ENCODE peak calls at places on chromosomes 11 and 22, in four cellular contexts. One of them, this sample, is unnamed.

GRCh38 chr11:16956538-16957153 is 57.6 kb downstream of the PLEKHA7 start:
- DNase-seq in stimulated activated CD8-positive, alpha-beta memory T cell treated with anti-CD3 and anti-CD28 coated beads, Interleukin-2, amount 100 ng/mL, for 1 hour: no peak
- DNase-seq in esophagus squamous epithelium: no peak
- DNase-seq in T-cell: no peak
- DNase-seq in this sample: no peak

GRCh38 chr11:35045219-35045819 is 93.7 kb upstream of the CD44 start:
- DNase-seq in stimulated activated CD8-positive, alpha-beta memory T cell treated with anti-CD3 and anti-CD28 coated beads, Interleukin-2, amount 100 ng/mL, for 1 hour: peak; percentile 55
- DNase-seq in esophagus squamous epithelium: no peak
- DNase-seq in T-cell: peak; percentile 78
- DNase-seq in this sample: no peak

GRCh38 chr11:87144266-87144665 is 106.5 kb downstream of the TMEM135 start:
- DNase-seq in stimulated activated CD8-positive, alpha-beta memory T cell treated with anti-CD3 and anti-CD28 coated beads, Interleukin-2, amount 100 ng/mL, for 1 hour: no peak
- DNase-seq in esophagus squamous epithelium: no peak
- DNase-seq in T-cell: no peak
- DNase-seq in this sample: no peak

GRCh38 chr22:35150163-35151107 is 84.5 kb downstream of the ISX start:
- DNase-seq in stimulated activated CD8-positive, alpha-beta memory T cell treated with anti-CD3 and anti-CD28 coated beads, Interleukin-2, amount 100 ng/mL, for 1 hour: peak; percentile 4
- DNase-seq in esophagus squamous epithelium: no peak
- DNase-seq in T-cell: peak; percentile 35
- DNase-seq in this sample: no peak

GRCh38 chr11:33021937-33022336 is 6.3 kb downstream of the DEPDC7 start:
- DNase-seq in stimulated activated CD8-positive, alpha-beta memory T cell treated with anti-CD3 and anti-CD28 coated beads, Interleukin-2, amount 100 ng/mL, for 1 hour: no peak
- DNase-seq in esophagus squamous epithelium: no peak
- DNase-seq in T-cell: no peak
- DNase-seq in this sample: no peak

GRCh38 chr11:111393585-111393984 is 14.5 kb upstream of the POU2AF1 start:
- DNase-seq in stimulated activated CD8-positive, alpha-beta memory T cell treated with anti-CD3 and anti-CD28 coated beads, Interleukin-2, amount 100 ng/mL, for 1 hour: no peak
- DNase-seq in esophagus squamous epithelium: no peak
- DNase-seq in T-cell: no peak
- DNase-seq in this sample: no peak

GRCh38 chr11:7421136-7421535 is 64.2 kb upstream of the OLFML1 start:
- DNase-seq in stimulated activated CD8-positive, alpha-beta memory T cell treated with anti-CD3 and anti-CD28 coated beads, Interleukin-2, amount 100 ng/mL, for 1 hour: no peak
- DNase-seq in esophagus squamous epithelium: no peak
- DNase-seq in T-cell: no peak
- DNase-seq in this sample: no peak

GRCh38 chr11:132779487-132779886 is 752.8 kb downstream of the OPCML start:
- DNase-seq in stimulated activated CD8-positive, alpha-beta memory T cell treated with anti-CD3 and anti-CD28 coated beads, Interleukin-2, amount 100 ng/mL, for 1 hour: no peak
- DNase-seq in esophagus squamous epithelium: no peak
- DNase-seq in T-cell: no peak
- DNase-seq in this sample: no peak

GRCh38 chr11:119589011-119589410 is 140.0 kb downstream of the NECTIN1 start:
- DNase-seq in stimulated activated CD8-positive, alpha-beta memory T cell treated with anti-CD3 and anti-CD28 coated beads, Interleukin-2, amount 100 ng/mL, for 1 hour: no peak
- DNase-seq in esophagus squamous epithelium: no peak
- DNase-seq in T-cell: no peak
- DNase-seq in this sample: no peak

GRCh38 chr11:12005061-12005460 is 3.4 kb downstream of the DKK3 start:
- DNase-seq in stimulated activated CD8-positive, alpha-beta memory T cell treated with anti-CD3 and anti-CD28 coated beads, Interleukin-2, amount 100 ng/mL, for 1 hour: no peak
- DNase-seq in esophagus squamous epithelium: no peak
- DNase-seq in T-cell: no peak
- DNase-seq in this sample: no peak

GRCh38 chr11:118938491-118939411 is 13.0 kb upstream of the BCL9L start:
- DNase-seq in stimulated activated CD8-positive, alpha-beta memory T cell treated with anti-CD3 and anti-CD28 coated beads, Interleukin-2, amount 100 ng/mL, for 1 hour: no peak
- DNase-seq in esophagus squamous epithelium: no peak
- DNase-seq in T-cell: no peak
- DNase-seq in this sample: no peak

GRCh38 chr11:111069076-111069475 is 176.4 kb upstream of the POU2AF2 start:
- DNase-seq in stimulated activated CD8-positive, alpha-beta memory T cell treated with anti-CD3 and anti-CD28 coated beads, Interleukin-2, amount 100 ng/mL, for 1 hour: no peak
- DNase-seq in esophagus squamous epithelium: no peak
- DNase-seq in T-cell: no peak
- DNase-seq in this sample: no peak

GRCh38 chr11:65132988-65133700 is 1.2 kb downstream of the SYVN1 start:
- DNase-seq in stimulated activated CD8-positive, alpha-beta memory T cell treated with anti-CD3 and anti-CD28 coated beads, Interleukin-2, amount 100 ng/mL, for 1 hour: no peak
- DNase-seq in esophagus squamous epithelium: no peak
- DNase-seq in T-cell: no peak
- DNase-seq in this sample: no peak

GRCh38 chr11:129268371-129268770 is 76.2 kb upstream of the ARHGAP32 start:
- DNase-seq in stimulated activated CD8-positive, alpha-beta memory T cell treated with anti-CD3 and anti-CD28 coated beads, Interleukin-2, amount 100 ng/mL, for 1 hour: no peak
- DNase-seq in esophagus squamous epithelium: no peak
- DNase-seq in T-cell: no peak
- DNase-seq in this sample: no peak

GRCh38 chr22:30885591-30885990 is 83.0 kb downstream of the MORC2 start:
- DNase-seq in stimulated activated CD8-positive, alpha-beta memory T cell treated with anti-CD3 and anti-CD28 coated beads, Interleukin-2, amount 100 ng/mL, for 1 hour: no peak
- DNase-seq in esophagus squamous epithelium: no peak
- DNase-seq in T-cell: no peak
- DNase-seq in this sample: no peak

GRCh38 chr11:32487270-32487669 is 51.9 kb upstream of the WT1 start:
- DNase-seq in stimulated activated CD8-positive, alpha-beta memory T cell treated with anti-CD3 and anti-CD28 coated beads, Interleukin-2, amount 100 ng/mL, for 1 hour: no peak
- DNase-seq in esophagus squamous epithelium: no peak
- DNase-seq in T-cell: no peak
- DNase-seq in this sample: no peak

GRCh38 chr11:120181446-120181992 is 29.3 kb upstream of the OAF start:
- DNase-seq in stimulated activated CD8-positive, alpha-beta memory T cell treated with anti-CD3 and anti-CD28 coated beads, Interleukin-2, amount 100 ng/mL, for 1 hour: no peak
- DNase-seq in esophagus squamous epithelium: no peak
- DNase-seq in T-cell: no peak
- DNase-seq in this sample: no peak

GRCh38 chr11:774873-775592 is 2.3 kb downstream of the GATD1 start:
- DNase-seq in stimulated activated CD8-positive, alpha-beta memory T cell treated with anti-CD3 and anti-CD28 coated beads, Interleukin-2, amount 100 ng/mL, for 1 hour: no peak
- DNase-seq in esophagus squamous epithelium: no peak
- DNase-seq in T-cell: no peak
- DNase-seq in this sample: no peak

GRCh38 chr11:132874638-132875037 is 657.7 kb downstream of the OPCML start:
- DNase-seq in stimulated activated CD8-positive, alpha-beta memory T cell treated with anti-CD3 and anti-CD28 coated beads, Interleukin-2, amount 100 ng/mL, for 1 hour: no peak
- DNase-seq in esophagus squamous epithelium: no peak
- DNase-seq in T-cell: no peak
- DNase-seq in this sample: no peak

GRCh38 chr22:19958083-19959042 is 16.7 kb upstream of the TXNRD2 start:
- DNase-seq in stimulated activated CD8-positive, alpha-beta memory T cell treated with anti-CD3 and anti-CD28 coated beads, Interleukin-2, amount 100 ng/mL, for 1 hour: no peak
- DNase-seq in esophagus squamous epithelium: no peak
- DNase-seq in T-cell: no peak
- DNase-seq in this sample: no peak

GRCh38 chr11:58919561-58919960 is 19.7 kb upstream of the GLYATL1 start:
- DNase-seq in stimulated activated CD8-positive, alpha-beta memory T cell treated with anti-CD3 and anti-CD28 coated beads, Interleukin-2, amount 100 ng/mL, for 1 hour: no peak
- DNase-seq in esophagus squamous epithelium: no peak
- DNase-seq in T-cell: no peak
- DNase-seq in this sample: no peak

GRCh38 chr11:125263268-125263790 is 98.8 kb downstream of the PKNOX2 start:
- DNase-seq in stimulated activated CD8-positive, alpha-beta memory T cell treated with anti-CD3 and anti-CD28 coated beads, Interleukin-2, amount 100 ng/mL, for 1 hour: no peak
- DNase-seq in esophagus squamous epithelium: no peak
- DNase-seq in T-cell: no peak
- DNase-seq in this sample: peak; percentile 37

GRCh38 chr22:47201186-47201995 is 438.9 kb downstream of the TBC1D22A start:
- DNase-seq in stimulated activated CD8-positive, alpha-beta memory T cell treated with anti-CD3 and anti-CD28 coated beads, Interleukin-2, amount 100 ng/mL, for 1 hour: no peak
- DNase-seq in esophagus squamous epithelium: no peak
- DNase-seq in T-cell: no peak
- DNase-seq in this sample: no peak

GRCh38 chr22:27129266-27129665 is 471.9 kb downstream of the MIAT start:
- DNase-seq in stimulated activated CD8-positive, alpha-beta memory T cell treated with anti-CD3 and anti-CD28 coated beads, Interleukin-2, amount 100 ng/mL, for 1 hour: no peak
- DNase-seq in esophagus squamous epithelium: no peak
- DNase-seq in T-cell: no peak
- DNase-seq in this sample: no peak

GRCh38 chr11:68992743-68993255 is 12.0 kb upstream of the MRGPRD start:
- DNase-seq in stimulated activated CD8-positive, alpha-beta memory T cell treated with anti-CD3 and anti-CD28 coated beads, Interleukin-2, amount 100 ng/mL, for 1 hour: no peak
- DNase-seq in esophagus squamous epithelium: no peak
- DNase-seq in T-cell: no peak
- DNase-seq in this sample: no peak

GRCh38 chr22:33893486-33893885 is 26.8 kb downstream of the LARGE1 start:
- DNase-seq in stimulated activated CD8-positive, alpha-beta memory T cell treated with anti-CD3 and anti-CD28 coated beads, Interleukin-2, amount 100 ng/mL, for 1 hour: no peak
- DNase-seq in esophagus squamous epithelium: no peak
- DNase-seq in T-cell: no peak
- DNase-seq in this sample: no peak

GRCh38 chr22:31334329-31334728 is 11.8 kb downstream of the PATZ1 start:
- DNase-seq in stimulated activated CD8-positive, alpha-beta memory T cell treated with anti-CD3 and anti-CD28 coated beads, Interleukin-2, amount 100 ng/mL, for 1 hour: no peak
- DNase-seq in esophagus squamous epithelium: no peak
- DNase-seq in T-cell: no peak
- DNase-seq in this sample: no peak